ENCODE peak calls at places on chromosomes 5 and 9, in seven cellular contexts. Q, P, V, G, E, A and I are unnamed samples.

GRCh38 chr5:94240616-94241287 is 377.7 kb downstream of the KIAA0825 start:
- DNase-seq in A (no peak), P (no peak), G (no peak), Q (no peak), V (peak; percentile 23), E (no peak), I (no peak)

GRCh38 chr9:82247318-82247717 is 258.7 kb downstream of the SPATA31D1 start:
- DNase-seq in E (no peak), A (no peak), V (no peak), Q (no peak), P (no peak), G (no peak), I (no peak)

GRCh38 chr5:73189816-73190451 is 16.9 kb downstream of the TMEM174 start:
- DNase-seq in V (no peak), P (no peak), Q (no peak), E (no peak), A (no peak), G (no peak), I (peak; percentile 48)

GRCh38 chr9:134591082-134591571 is 50.5 kb upstream of the COL5A1 start:
- DNase-seq in P (no peak), V (no peak), A (no peak), E (no peak), Q (no peak), G (no peak), I (no peak)

GRCh38 chr9:96245399-96245798 is 56.6 kb downstream of the HSD17B3 start:
- DNase-seq in P (no peak), A (no peak), E (no peak), V (no peak), G (no peak), Q (no peak), I (peak; percentile 68)

GRCh38 chr5:149493316-149493715 is 57.9 kb downstream of the CSNK1A1 start:
- DNase-seq in A (no peak), E (no peak), Q (no peak), G (no peak), V (no peak), P (no peak), I (no peak)

GRCh38 chr5:65198777-65199120 is 283.0 kb downstream of the ADAMTS6 start:
- DNase-seq in A (no peak), E (no peak), P (no peak), V (no peak), Q (peak; percentile 35), G (peak; percentile 90), I (no peak)

GRCh38 chr9:35797311-35798109 is 6.1 kb downstream of the NPR2 start:
- DNase-seq in A (no peak), P (no peak), E (no peak), V (no peak), Q (no peak), G (no peak), I (no peak)

GRCh38 chr5:56527174-56527573 is 288.2 kb upstream of the MAP3K1 start:
- DNase-seq in P (no peak), A (no peak), E (no peak), G (no peak), V (no peak), Q (no peak), I (no peak)

GRCh38 chr9:32989651-32990050 is 11.8 kb downstream of the APTX start:
- DNase-seq in G (no peak), E (no peak), P (no peak), A (no peak), V (no peak), Q (no peak), I (no peak)

GRCh38 chr9:89463986-89464901 is 33.7 kb downstream of the SEMA4D start:
- DNase-seq in Q (no peak), E (no peak), G (no peak), A (peak; percentile 85), P (no peak), V (no peak), I (no peak)

GRCh38 chr5:135476615-135477493 is 24.7 kb upstream of the TIFAB start:
- DNase-seq in P (no peak), V (no peak), Q (no peak), A (no peak), G (no peak), E (no peak), I (no peak)

GRCh38 chr5:72133212-72133990 is 26.1 kb downstream of the MAP1B start:
- DNase-seq in E (no peak), G (peak; percentile 86), Q (no peak), P (no peak), A (no peak), V (no peak), I (no peak)

GRCh38 chr5:61327761-61328753 is 4.0 kb upstream of the ZSWIM6 start:
- DNase-seq in E (no peak), P (no peak), V (no peak), Q (peak; percentile 56), G (peak; percentile 64), A (peak; percentile 48), I (peak; percentile 40)

GRCh38 chr5:106873558-106873957 is 797.2 kb downstream of the EFNA5 start:
- DNase-seq in E (no peak), V (no peak), Q (no peak), P (no peak), A (no peak), G (peak; percentile 29), I (no peak)

GRCh38 chr5:110703481-110703880 is 23.0 kb downstream of the TMEM232 start:
- DNase-seq in P (no peak), G (no peak), A (no peak), E (no peak), Q (no peak), V (no peak), I (no peak)

GRCh38 chr5:55564716-55565115 is 30.0 kb upstream of the PLPP1 start:
- DNase-seq in E (no peak), V (no peak), Q (no peak), G (no peak), A (peak; percentile 52), P (no peak), I (no peak)

GRCh38 chr5:134145779-134146581 is 30.8 kb downstream of the SKP1 start:
- DNase-seq in G (peak; percentile 69), E (peak; percentile 57), A (no peak), V (peak; percentile 77), Q (peak; percentile 62), P (peak; percentile 53), I (peak; percentile 89)

GRCh38 chr5:140347382-140347781 is 979 bp upstream of the HBEGF start:
- DNase-seq in V (no peak), A (no peak), E (no peak), Q (no peak), P (no peak), G (no peak), I (no peak)

GRCh38 chr5:6702633-6703032 is 10.6 kb upstream of the TENT4A start:
- DNase-seq in V (no peak), A (no peak), E (no peak), G (no peak), P (no peak), Q (no peak), I (no peak)

GRCh38 chr5:135718151-135718550 is 116.3 kb upstream of the SLC25A48 start:
- DNase-seq in Q (no peak), G (no peak), V (no peak), P (no peak), A (no peak), E (peak; percentile 8), I (no peak)

GRCh38 chr5:37717613-37718431 is 122.0 kb downstream of the GDNF start:
- DNase-seq in Q (peak; percentile 95), G (peak; percentile 96), P (no peak), A (no peak), V (peak; percentile 26), E (no peak), I (no peak)

GRCh38 chr5:1484416-1485319 is 39.1 kb downstream of the LPCAT1 start:
- DNase-seq in G (no peak), P (no peak), Q (no peak), E (no peak), A (peak; percentile 88), V (no peak), I (no peak)

GRCh38 chr9:27548055-27548741 is 18.6 kb upstream of the MOB3B start:
- DNase-seq in P (no peak), G (peak; percentile 41), V (peak; percentile 38), E (peak; percentile 19), A (no peak), Q (no peak), I (peak; percentile 66)

GRCh38 chr5:10599828-10600227 is 36.0 kb downstream of the ANKRD33B start:
- DNase-seq in E (no peak), Q (no peak), V (no peak), A (no peak), P (no peak), G (no peak), I (no peak)

GRCh38 chr5:10471672-10472071 is 30.0 kb downstream of the ROPN1L start:
- DNase-seq in E (no peak), A (no peak), V (no peak), G (no peak), Q (no peak), P (no peak), I (no peak)

GRCh38 chr9:99557816-99558215 is 263.9 kb upstream of the NR4A3 start:
- DNase-seq in E (no peak), A (no peak), G (no peak), P (no peak), Q (no peak), V (no peak), I (no peak)

GRCh38 chr9:91815896-91816295 is 134.1 kb downstream of the ROR2 start:
- DNase-seq in V (no peak), A (no peak), Q (no peak), G (no peak), E (no peak), P (no peak), I (no peak)
- H3K27ac ChIP-seq in V (no peak overlapping the region), A (no peak overlapping the region), Q (no peak overlapping the region), G (no peak overlapping the region), E (no peak overlapping the region), P (no peak overlapping the region), I (no peak overlapping the region)

DNA sequence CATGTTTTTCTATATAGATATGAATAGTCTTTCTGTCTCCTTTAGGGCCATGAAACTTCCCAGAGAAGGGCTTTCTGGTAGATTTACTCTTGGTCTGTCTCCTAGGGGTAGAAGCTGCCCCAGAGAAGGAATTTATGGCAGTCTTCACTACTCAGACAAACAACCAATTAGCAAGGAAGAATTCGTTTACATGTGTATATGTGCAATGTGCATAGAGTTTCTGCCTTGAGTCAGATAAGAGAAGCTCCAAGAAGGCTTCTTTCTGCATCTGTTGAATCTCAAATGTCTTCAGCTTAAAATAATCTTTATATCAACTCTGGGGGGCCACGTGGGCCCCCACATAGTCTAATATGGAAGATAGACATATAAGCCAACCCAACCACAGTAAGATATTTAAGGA is 7.6 kb upstream of the CLINT1 start:
- DNase-seq in A (no peak), E (no peak), P (no peak), G (no peak), Q (no peak), V (no peak), I (no peak)
- TF ChIP-seq POLR2AphosphoS5 in A (no peak), E (no peak), P (no peak), G (no peak), Q (no peak), V (no peak), I (no peak)

GRCh38 chr5:115179068-115179958 is 9.6 kb upstream of the TRIM36 start:
- DNase-seq in P (no peak), Q (no peak), A (no peak), V (peak; percentile 85), G (no peak), E (no peak), I (peak; percentile 69)
- H3K4me2 ChIP-seq in P (peak overlapping the region; percentile 91), Q (peak overlapping the region; percentile 83), A (peak overlapping the region; percentile 86), V (peak overlapping the region; percentile 89), G (peak overlapping the region; percentile 67), E (no peak overlapping the region), I (peak overlapping the region; percentile 96)

DNA sequence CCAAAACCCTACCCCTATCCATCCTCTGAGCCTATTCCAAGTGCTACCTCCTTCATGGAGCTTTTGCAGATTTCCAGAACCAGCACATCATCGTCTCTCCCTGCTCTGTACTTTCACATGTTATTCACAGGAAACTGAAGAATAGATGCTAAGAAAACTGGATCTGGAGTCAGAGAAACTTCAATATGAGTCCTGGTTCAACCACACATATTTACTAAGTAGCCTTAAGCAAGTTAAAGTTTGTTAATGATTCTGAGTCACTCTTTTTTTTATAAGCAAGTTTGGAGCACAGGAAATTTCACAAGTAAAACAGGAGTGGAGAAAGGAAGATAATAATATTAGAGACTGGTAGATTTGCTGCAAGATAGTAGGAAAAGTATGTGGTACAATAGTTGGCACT is 92.2 kb downstream of the STRBP start:
- DNase-seq in Q (no peak), G (peak; percentile 47), P (no peak), E (no peak), V (no peak), A (peak; percentile 12), I (no peak)
- H3K27ac ChIP-seq in Q (no peak overlapping the region), G (no peak overlapping the region), P (peak overlapping the region; percentile 81), E (no peak overlapping the region), V (no peak overlapping the region), A (peak overlapping the region; percentile 95), I (peak overlapping the region; percentile 93)